ENCODE peak calls at places on chromosomes 11 and 22, in five cellular contexts. H is transverse colon, A is prostate gland, G is lower leg skin, K is tibial nerve. Z is an unnamed sample.

GRCh38 chr11:61635787-61636186 is 44.4 kb upstream of the DAGLA start:
- DNase-seq in H (no peak), A (no peak), G (no peak), K (no peak), Z (no peak)

GRCh38 chr11:9004310-9004945 is 627 bp upstream of the NRIP3 start:
- DNase-seq in H (peak), A (no peak), G (no peak), K (no peak), Z (no peak)

GRCh38 chr11:95337175-95337957 is 106.4 kb upstream of the SESN3 start:
- DNase-seq in H (peak), A (peak), G (peak), K (peak), Z (no peak)

GRCh38 chr22:44337658-44338004 is 24.9 kb upstream of the SHISAL1 start:
- DNase-seq in H (peak), A (no peak), G (no peak), K (no peak), Z (no peak)

GRCh38 chr11:77557553-77557952 is 32.2 kb upstream of the AQP11 start:
- DNase-seq in H (no peak), A (no peak), G (no peak), K (no peak), Z (peak)

GRCh38 chr11:1825039-1825740 is 9.6 kb upstream of the SYT8 start:
- DNase-seq in H (peak), A (no peak), G (peak), K (no peak), Z (peak)

GRCh38 chr11:75850787-75851186 is 35.8 kb downstream of the UVRAG start:
- DNase-seq in H (no peak), A (no peak), G (no peak), K (no peak), Z (no peak)

GRCh38 chr11:118656563-118657165 is 22.8 kb downstream of the TREH start:
- DNase-seq in H (no peak), A (no peak), G (no peak), K (no peak), Z (no peak)

GRCh38 chr11:97610854-97611253 is 1221.0 kb downstream of the JRKL start:
- DNase-seq in H (no peak), A (no peak), G (no peak), K (no peak), Z (peak)

GRCh38 chr11:72595292-72595684 is 78.9 kb downstream of the PDE2A start:
- DNase-seq in H (no peak), A (no peak), G (no peak), K (no peak), Z (no peak)

GRCh38 chr11:59102259-59102765 is 4.7 kb upstream of the FAM111B start:
- DNase-seq in H (peak), A (peak), G (peak), K (peak), Z (peak)

GRCh38 chr22:50710221-50710620 is 27.8 kb upstream of the ACR start:
- DNase-seq in H (no peak), A (no peak), G (no peak), K (no peak), Z (no peak)
- TF ChIP-seq POLR2A in H (no peak), A (no peak), G (no peak), K (no peak), Z (no peak)

GRCh38 chr22:38347944-38348750 is 30.9 kb upstream of the CSNK1E start:
- DNase-seq in H (peak), A (no peak), G (peak), K (no peak), Z (no peak)

GRCh38 chr22:38346506-38346905 is 29.3 kb upstream of the CSNK1E start:
- DNase-seq in H (no peak), A (peak), G (peak), K (no peak), Z (no peak)

GRCh38 chr22:38348751-38349496 is 31.7 kb upstream of the CSNK1E start:
- DNase-seq in H (no peak), A (no peak), G (peak), K (no peak), Z (no peak)

GRCh38 chr22:38345782-38346181 is 28.5 kb upstream of the CSNK1E start:
- DNase-seq in H (no peak), A (peak), G (peak), K (no peak), Z (no peak)

GRCh38 chr22:38347181-38347943 is 30.1 kb upstream of the CSNK1E start:
- DNase-seq in H (no peak), A (no peak), G (peak), K (no peak), Z (no peak)
- TF ChIP-seq POLR2A in H (no peak), A (no peak), G (no peak), K (no peak), Z (no peak)

DNA sequence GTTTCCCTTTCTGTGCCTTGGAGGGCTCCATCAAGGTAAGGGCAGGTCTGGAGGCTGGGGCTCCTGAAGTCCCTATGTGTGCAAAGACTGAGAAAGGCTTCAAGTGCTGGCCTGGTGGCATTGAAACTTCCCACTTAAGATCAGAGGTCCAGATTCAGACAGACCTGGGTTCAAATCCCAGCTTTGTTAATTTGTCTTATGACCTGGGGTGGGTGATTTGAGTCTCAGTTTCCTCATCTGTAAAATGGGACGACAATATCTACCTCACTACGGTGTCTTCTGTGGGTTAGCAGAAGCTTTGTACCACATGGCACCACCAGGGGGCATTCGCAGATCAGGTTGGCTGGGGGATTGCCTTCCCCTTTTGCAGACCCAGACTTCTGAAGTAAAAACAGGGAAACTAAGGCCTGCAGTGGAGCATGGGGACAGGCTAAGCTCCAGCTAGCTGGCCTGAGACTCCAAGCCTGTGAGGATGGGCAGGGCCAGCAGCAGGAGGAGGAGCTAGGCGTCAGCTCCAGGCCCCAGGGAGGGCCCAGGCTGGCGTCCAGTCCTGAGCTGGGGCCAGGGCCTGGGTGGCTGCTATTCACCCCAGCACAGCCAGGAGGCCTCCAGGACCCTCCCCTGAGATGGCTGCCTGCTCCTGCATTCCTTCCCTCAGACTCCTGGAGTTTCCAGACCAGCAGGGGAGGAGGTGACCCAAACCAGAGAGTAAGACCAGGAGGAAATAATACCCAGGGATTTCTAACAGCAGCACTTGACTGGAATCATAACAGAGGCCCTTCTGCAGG is 1.5 kb downstream of the CASTOR1 start:
- DNase-seq in H (peak), A (peak), G (peak), K (peak), Z (peak)
- TF ChIP-seq POLR2A in H (peak), A (peak), G (no peak), K (peak), Z (no peak)

GRCh38 chr11:34053161-34053686 is 1.7 kb downstream of the CAPRIN1 start:
- DNase-seq in H (peak), A (peak), G (peak), K (peak), Z (peak)
- TF ChIP-seq POLR2A in H (peak), A (peak), G (no peak), K (no peak), Z (peak)

GRCh38 chr22:40037320-40037719 is 42.6 kb downstream of the FAM83F start:
- DNase-seq in H (no peak), A (no peak), G (peak), K (no peak), Z (no peak)

GRCh38 chr22:40041738-40042137 is 47.0 kb downstream of the FAM83F start:
- DNase-seq in H (no peak), A (no peak), G (peak), K (no peak), Z (no peak)

GRCh38 chr22:40040927-40041326 is 46.2 kb downstream of the FAM83F start:
- DNase-seq in H (peak), A (no peak), G (peak), K (peak), Z (peak)

GRCh38 chr22:40036591-40037225 is 42.0 kb downstream of the FAM83F start:
- DNase-seq in H (peak), A (no peak), G (peak), K (peak), Z (peak)

GRCh38 chr22:40039482-40039881 is 44.7 kb downstream of the FAM83F start:
- DNase-seq in H (no peak), A (no peak), G (no peak), K (no peak), Z (no peak)
- TF ChIP-seq POLR2A in H (no peak), A (no peak), G (no peak), K (no peak), Z (no peak)

Z was measured in erythroblast.